ENCODE peak calls at places on chromosomes 7 and 10, in seven cellular contexts. One of them, this sample, is unnamed.
A peak's percentile ranks its signal among the peaks of the same experiment; 100 is the strongest.

GRCh38 chr7:30470163-30470770 is 8.3 kb downstream of the NOD1 start:
- DNase-seq in CD8-positive, alpha-beta memory T cell: no peak
- DNase-seq in dorsolateral prefrontal cortex: no peak
- DNase-seq in AG09309: no peak
- DNase-seq in glutamatergic neuron: peak; percentile 65
- DNase-seq in activated naive CD4-positive, alpha-beta T cell treated with anti-CD3 and anti-CD28 coated beads for 36 hours: no peak
- DNase-seq in CD4-positive, CD25-positive, alpha-beta regulatory T cell: no peak
- DNase-seq in this sample: no peak

GRCh38 chr7:27608776-27609495 is 53.7 kb downstream of the HIBADH start:
- DNase-seq in CD8-positive, alpha-beta memory T cell: no peak
- DNase-seq in dorsolateral prefrontal cortex: no peak
- DNase-seq in AG09309: no peak
- DNase-seq in glutamatergic neuron: no peak
- DNase-seq in activated naive CD4-positive, alpha-beta T cell treated with anti-CD3 and anti-CD28 coated beads for 36 hours: no peak
- DNase-seq in CD4-positive, CD25-positive, alpha-beta regulatory T cell: no peak
- DNase-seq in this sample: no peak

GRCh38 chr7:71173955-71174354 is 42.0 kb downstream of the GALNT17 start:
- DNase-seq in CD8-positive, alpha-beta memory T cell: no peak
- DNase-seq in dorsolateral prefrontal cortex: no peak
- DNase-seq in AG09309: no peak
- DNase-seq in glutamatergic neuron: no peak
- DNase-seq in activated naive CD4-positive, alpha-beta T cell treated with anti-CD3 and anti-CD28 coated beads for 36 hours: no peak
- DNase-seq in CD4-positive, CD25-positive, alpha-beta regulatory T cell: no peak
- DNase-seq in this sample: no peak

GRCh38 chr10:93356516-93356915 is 125.6 kb downstream of the MYOF start:
- DNase-seq in CD8-positive, alpha-beta memory T cell: no peak
- DNase-seq in dorsolateral prefrontal cortex: no peak
- DNase-seq in AG09309: no peak
- DNase-seq in glutamatergic neuron: no peak
- DNase-seq in activated naive CD4-positive, alpha-beta T cell treated with anti-CD3 and anti-CD28 coated beads for 36 hours: no peak
- DNase-seq in CD4-positive, CD25-positive, alpha-beta regulatory T cell: no peak
- DNase-seq in this sample: no peak

GRCh38 chr10:122188706-122189105 is 82.4 kb upstream of the BTBD16 start:
- DNase-seq in CD8-positive, alpha-beta memory T cell: no peak
- DNase-seq in dorsolateral prefrontal cortex: no peak
- DNase-seq in AG09309: no peak
- DNase-seq in glutamatergic neuron: no peak
- DNase-seq in activated naive CD4-positive, alpha-beta T cell treated with anti-CD3 and anti-CD28 coated beads for 36 hours: no peak
- DNase-seq in CD4-positive, CD25-positive, alpha-beta regulatory T cell: no peak
- DNase-seq in this sample: peak; percentile 40

GRCh38 chr7:49187543-49188268 is 263.4 kb downstream of the CDC14C start:
- DNase-seq in CD8-positive, alpha-beta memory T cell: no peak
- DNase-seq in dorsolateral prefrontal cortex: no peak
- DNase-seq in AG09309: no peak
- DNase-seq in glutamatergic neuron: no peak
- DNase-seq in activated naive CD4-positive, alpha-beta T cell treated with anti-CD3 and anti-CD28 coated beads for 36 hours: no peak
- DNase-seq in CD4-positive, CD25-positive, alpha-beta regulatory T cell: no peak
- DNase-seq in this sample: no peak

GRCh38 chr7:157851501-157852067 is 514.8 kb downstream of the DNAJB6 start:
- DNase-seq in CD8-positive, alpha-beta memory T cell: no peak
- DNase-seq in dorsolateral prefrontal cortex: no peak
- DNase-seq in AG09309: no peak
- DNase-seq in glutamatergic neuron: no peak
- DNase-seq in activated naive CD4-positive, alpha-beta T cell treated with anti-CD3 and anti-CD28 coated beads for 36 hours: peak; percentile 93
- DNase-seq in CD4-positive, CD25-positive, alpha-beta regulatory T cell: peak; percentile 13
- DNase-seq in this sample: no peak

GRCh38 chr10:6037422-6037821 is 24.7 kb downstream of the IL2RA start:
- DNase-seq in CD8-positive, alpha-beta memory T cell: no peak
- DNase-seq in dorsolateral prefrontal cortex: no peak
- DNase-seq in AG09309: no peak
- DNase-seq in glutamatergic neuron: no peak
- DNase-seq in activated naive CD4-positive, alpha-beta T cell treated with anti-CD3 and anti-CD28 coated beads for 36 hours: peak; percentile 7
- DNase-seq in CD4-positive, CD25-positive, alpha-beta regulatory T cell: no peak
- DNase-seq in this sample: no peak

GRCh38 chr7:115099906-115100305 is 178.0 kb downstream of the MDFIC start:
- DNase-seq in CD8-positive, alpha-beta memory T cell: no peak
- DNase-seq in dorsolateral prefrontal cortex: no peak
- DNase-seq in AG09309: no peak
- DNase-seq in glutamatergic neuron: no peak
- DNase-seq in activated naive CD4-positive, alpha-beta T cell treated with anti-CD3 and anti-CD28 coated beads for 36 hours: no peak
- DNase-seq in CD4-positive, CD25-positive, alpha-beta regulatory T cell: no peak
- DNase-seq in this sample: no peak

GRCh38 chr10:100654835-100655759 is 90.3 kb upstream of the PAX2 start:
- DNase-seq in CD8-positive, alpha-beta memory T cell: no peak
- DNase-seq in dorsolateral prefrontal cortex: no peak
- DNase-seq in AG09309: no peak
- DNase-seq in glutamatergic neuron: peak; percentile 60
- DNase-seq in activated naive CD4-positive, alpha-beta T cell treated with anti-CD3 and anti-CD28 coated beads for 36 hours: peak; percentile 54
- DNase-seq in CD4-positive, CD25-positive, alpha-beta regulatory T cell: no peak
- DNase-seq in this sample: no peak

GRCh38 chr10:35789996-35790395 is 147.9 kb upstream of the FZD8 start:
- DNase-seq in CD8-positive, alpha-beta memory T cell: no peak
- DNase-seq in dorsolateral prefrontal cortex: no peak
- DNase-seq in AG09309: peak; percentile 7
- DNase-seq in glutamatergic neuron: no peak
- DNase-seq in activated naive CD4-positive, alpha-beta T cell treated with anti-CD3 and anti-CD28 coated beads for 36 hours: no peak
- DNase-seq in CD4-positive, CD25-positive, alpha-beta regulatory T cell: no peak
- DNase-seq in this sample: no peak

GRCh38 chr7:6513541-6513940 is 37.7 kb downstream of the GRID2IP start:
- DNase-seq in CD8-positive, alpha-beta memory T cell: peak; percentile 44
- DNase-seq in dorsolateral prefrontal cortex: no peak
- DNase-seq in AG09309: no peak
- DNase-seq in glutamatergic neuron: no peak
- DNase-seq in activated naive CD4-positive, alpha-beta T cell treated with anti-CD3 and anti-CD28 coated beads for 36 hours: no peak
- DNase-seq in CD4-positive, CD25-positive, alpha-beta regulatory T cell: no peak
- DNase-seq in this sample: no peak

GRCh38 chr7:135335628-135336139 is 102.0 kb downstream of the STRA8 start:
- DNase-seq in CD8-positive, alpha-beta memory T cell: no peak
- DNase-seq in dorsolateral prefrontal cortex: no peak
- DNase-seq in AG09309: no peak
- DNase-seq in glutamatergic neuron: peak; percentile 50
- DNase-seq in activated naive CD4-positive, alpha-beta T cell treated with anti-CD3 and anti-CD28 coated beads for 36 hours: peak; percentile 73
- DNase-seq in CD4-positive, CD25-positive, alpha-beta regulatory T cell: peak; percentile 5
- DNase-seq in this sample: peak; percentile 33

GRCh38 chr10:120422459-120422858 is 34.6 kb upstream of the PLPP4 start:
- DNase-seq in CD8-positive, alpha-beta memory T cell: no peak
- DNase-seq in dorsolateral prefrontal cortex: no peak
- DNase-seq in AG09309: peak; percentile 71
- DNase-seq in glutamatergic neuron: no peak
- DNase-seq in activated naive CD4-positive, alpha-beta T cell treated with anti-CD3 and anti-CD28 coated beads for 36 hours: no peak
- DNase-seq in CD4-positive, CD25-positive, alpha-beta regulatory T cell: no peak
- DNase-seq in this sample: no peak

GRCh38 chr7:94183289-94183749 is 179.2 kb upstream of the BET1 start:
- DNase-seq in CD8-positive, alpha-beta memory T cell: no peak
- DNase-seq in dorsolateral prefrontal cortex: no peak
- DNase-seq in AG09309: peak; percentile 99
- DNase-seq in glutamatergic neuron: no peak
- DNase-seq in activated naive CD4-positive, alpha-beta T cell treated with anti-CD3 and anti-CD28 coated beads for 36 hours: no peak
- DNase-seq in CD4-positive, CD25-positive, alpha-beta regulatory T cell: no peak
- DNase-seq in this sample: no peak

GRCh38 chr10:103665439-103665838 is 171.9 kb downstream of the NEURL1 start:
- DNase-seq in CD8-positive, alpha-beta memory T cell: no peak
- DNase-seq in dorsolateral prefrontal cortex: no peak
- DNase-seq in AG09309: no peak
- DNase-seq in glutamatergic neuron: no peak
- DNase-seq in activated naive CD4-positive, alpha-beta T cell treated with anti-CD3 and anti-CD28 coated beads for 36 hours: no peak
- DNase-seq in CD4-positive, CD25-positive, alpha-beta regulatory T cell: no peak
- DNase-seq in this sample: no peak

GRCh38 chr10:6721480-6721879 is 141.4 kb upstream of the PRKCQ start:
- DNase-seq in CD8-positive, alpha-beta memory T cell: no peak
- DNase-seq in dorsolateral prefrontal cortex: no peak
- DNase-seq in AG09309: peak; percentile 95
- DNase-seq in glutamatergic neuron: no peak
- DNase-seq in activated naive CD4-positive, alpha-beta T cell treated with anti-CD3 and anti-CD28 coated beads for 36 hours: no peak
- DNase-seq in CD4-positive, CD25-positive, alpha-beta regulatory T cell: no peak
- DNase-seq in this sample: no peak

GRCh38 chr7:7100432-7100849 is 81.9 kb upstream of the C1GALT1 start:
- DNase-seq in CD8-positive, alpha-beta memory T cell: no peak
- DNase-seq in dorsolateral prefrontal cortex: no peak
- DNase-seq in AG09309: no peak
- DNase-seq in glutamatergic neuron: no peak
- DNase-seq in activated naive CD4-positive, alpha-beta T cell treated with anti-CD3 and anti-CD28 coated beads for 36 hours: no peak
- DNase-seq in CD4-positive, CD25-positive, alpha-beta regulatory T cell: no peak
- DNase-seq in this sample: no peak

GRCh38 chr7:148334959-148335577 is 255.5 kb upstream of the C7orf33 start:
- DNase-seq in CD8-positive, alpha-beta memory T cell: no peak
- DNase-seq in dorsolateral prefrontal cortex: no peak
- DNase-seq in AG09309: no peak
- DNase-seq in glutamatergic neuron: no peak
- DNase-seq in activated naive CD4-positive, alpha-beta T cell treated with anti-CD3 and anti-CD28 coated beads for 36 hours: no peak
- DNase-seq in CD4-positive, CD25-positive, alpha-beta regulatory T cell: no peak
- DNase-seq in this sample: peak; percentile 42

GRCh38 chr10:74755273-74755672 is 71.1 kb upstream of the KAT6B start:
- DNase-seq in CD8-positive, alpha-beta memory T cell: no peak
- DNase-seq in dorsolateral prefrontal cortex: no peak
- DNase-seq in AG09309: no peak
- DNase-seq in glutamatergic neuron: no peak
- DNase-seq in activated naive CD4-positive, alpha-beta T cell treated with anti-CD3 and anti-CD28 coated beads for 36 hours: no peak
- DNase-seq in CD4-positive, CD25-positive, alpha-beta regulatory T cell: no peak
- DNase-seq in this sample: no peak

GRCh38 chr10:7035111-7035761 is 375.6 kb downstream of the SFMBT2 start:
- DNase-seq in CD8-positive, alpha-beta memory T cell: no peak
- DNase-seq in dorsolateral prefrontal cortex: no peak
- DNase-seq in AG09309: no peak
- DNase-seq in glutamatergic neuron: no peak
- DNase-seq in activated naive CD4-positive, alpha-beta T cell treated with anti-CD3 and anti-CD28 coated beads for 36 hours: peak; percentile 62
- DNase-seq in CD4-positive, CD25-positive, alpha-beta regulatory T cell: no peak
- DNase-seq in this sample: no peak

GRCh38 chr7:125857606-125858005 is 928.0 kb upstream of the POT1 start:
- DNase-seq in CD8-positive, alpha-beta memory T cell: no peak
- DNase-seq in dorsolateral prefrontal cortex: no peak
- DNase-seq in AG09309: no peak
- DNase-seq in glutamatergic neuron: no peak
- DNase-seq in activated naive CD4-positive, alpha-beta T cell treated with anti-CD3 and anti-CD28 coated beads for 36 hours: no peak
- DNase-seq in CD4-positive, CD25-positive, alpha-beta regulatory T cell: no peak
- DNase-seq in this sample: no peak

GRCh38 chr10:106535304-106535964 is 629.1 kb downstream of the SORCS1 start:
- DNase-seq in CD8-positive, alpha-beta memory T cell: no peak
- DNase-seq in dorsolateral prefrontal cortex: no peak
- DNase-seq in AG09309: no peak
- DNase-seq in glutamatergic neuron: no peak
- DNase-seq in activated naive CD4-positive, alpha-beta T cell treated with anti-CD3 and anti-CD28 coated beads for 36 hours: no peak
- DNase-seq in CD4-positive, CD25-positive, alpha-beta regulatory T cell: no peak
- DNase-seq in this sample: no peak

GRCh38 chr7:72272479-72272878 is 139.7 kb downstream of the CALN1 start:
- DNase-seq in CD8-positive, alpha-beta memory T cell: no peak
- DNase-seq in dorsolateral prefrontal cortex: no peak
- DNase-seq in AG09309: no peak
- DNase-seq in glutamatergic neuron: no peak
- DNase-seq in activated naive CD4-positive, alpha-beta T cell treated with anti-CD3 and anti-CD28 coated beads for 36 hours: no peak
- DNase-seq in CD4-positive, CD25-positive, alpha-beta regulatory T cell: no peak
- DNase-seq in this sample: no peak

GRCh38 chr10:130341325-130341724 is 205.1 kb downstream of the GLRX3 start:
- DNase-seq in CD8-positive, alpha-beta memory T cell: no peak
- DNase-seq in dorsolateral prefrontal cortex: no peak
- DNase-seq in AG09309: no peak
- DNase-seq in glutamatergic neuron: peak; percentile 60
- DNase-seq in activated naive CD4-positive, alpha-beta T cell treated with anti-CD3 and anti-CD28 coated beads for 36 hours: peak; percentile 40
- DNase-seq in CD4-positive, CD25-positive, alpha-beta regulatory T cell: no peak
- DNase-seq in this sample: no peak

GRCh38 chr10:102778781-102779180 is 35.0 kb downstream of the WBP1L start:
- DNase-seq in CD8-positive, alpha-beta memory T cell: no peak
- DNase-seq in dorsolateral prefrontal cortex: no peak
- DNase-seq in AG09309: no peak
- DNase-seq in glutamatergic neuron: no peak
- DNase-seq in activated naive CD4-positive, alpha-beta T cell treated with anti-CD3 and anti-CD28 coated beads for 36 hours: no peak
- DNase-seq in CD4-positive, CD25-positive, alpha-beta regulatory T cell: no peak
- DNase-seq in this sample: no peak

This sample was measured in frontal cortex.